ENCODE peak calls at places on chromosomes 5 and 9, in six cellular contexts. U is T-helper 9 cell; R is activated CD4-positive, alpha-beta T cell treated with anti-CD3 and anti-CD28 coated beads for 4 hours; F is activated T-helper 1 cell treated with Interleukin-2 at 50 U/mL for 16 hours; O is stimulated activated naive CD4-positive, alpha-beta T cell; D is CD8-positive, alpha-beta T cell. N is an unnamed sample.

GRCh38 chr5:125277494-125278154 is 531.2 kb upstream of the ZNF608 start:
- DNase-seq in D (no peak), R (no peak), U (no peak), O (no peak), F (no peak), N (peak)

GRCh38 chr5:142520885-142521284 is 165.0 kb downstream of the FGF1 start:
- DNase-seq in U (no peak), F (no peak), O (no peak), R (no peak), D (no peak), N (peak)

GRCh38 chr5:131996210-131997025 is 15.0 kb downstream of the ACSL6 start:
- DNase-seq in U (no peak), F (no peak), O (no peak), R (no peak), D (no peak), N (no peak)

GRCh38 chr9:78468231-78468630 is 171.3 kb downstream of the PSAT1 start:
- DNase-seq in R (no peak), O (no peak), F (no peak), D (no peak), U (no peak), N (no peak)

GRCh38 chr5:139710370-139711066 is 62.4 kb downstream of the CXXC5 start:
- DNase-seq in U (peak), D (peak), O (peak), F (peak), R (peak), N (peak)

GRCh38 chr5:68070641-68071191 is 144.8 kb upstream of the PIK3R1 start:
- DNase-seq in O (no peak), F (no peak), U (no peak), R (no peak), D (no peak), N (peak)

GRCh38 chr9:92808726-92809451 is 44.3 kb upstream of the BICD2 start:
- DNase-seq in R (peak), D (peak), U (peak), O (peak), F (peak), N (peak)

GRCh38 chr9:70125621-70126020 is 82.0 kb downstream of the MAMDC2 start:
- DNase-seq in D (no peak), U (no peak), R (no peak), O (no peak), F (no peak), N (no peak)

GRCh38 chr9:83708515-83709158 is 879 bp upstream of the UBQLN1 start:
- DNase-seq in R (peak), F (peak), U (peak), D (peak), O (peak), N (peak)

GRCh38 chr9:133839822-133840329 is 101.7 kb upstream of the SARDH start:
- DNase-seq in D (no peak), F (no peak), O (no peak), R (no peak), U (no peak), N (peak)

GRCh38 chr9:76213751-76214150 is 180.5 kb downstream of the RFK start:
- DNase-seq in O (no peak), D (no peak), R (no peak), F (no peak), U (no peak), N (no peak)

GRCh38 chr5:179509239-179509638 is 41.1 kb upstream of the RUFY1 start:
- DNase-seq in U (no peak), O (no peak), D (no peak), R (no peak), F (no peak), N (no peak)

GRCh38 chr5:68757813-68758212 is 336.0 kb upstream of the SLC30A5 start:
- DNase-seq in D (no peak), U (no peak), O (no peak), F (no peak), R (no peak), N (no peak)

GRCh38 chr9:129888809-129889460 is 53.7 kb downstream of the USP20 start:
- DNase-seq in D (no peak), F (no peak), R (no peak), U (no peak), O (peak), N (no peak)

GRCh38 chr5:59525957-59526356 is 367.6 kb downstream of the PDE4D start:
- DNase-seq in O (no peak), R (no peak), D (no peak), U (no peak), F (no peak), N (peak)

N was measured in GM23248.